ENCODE peak calls at places on chromosomes 7 and 10, in nine cellular contexts. U, I, Z, C, M, B, J, A and D are unnamed samples.

GRCh38 chr7:90952649-90952991 is 311.6 kb upstream of the FZD1 start:
- DNase-seq in B (no peak), J (no peak), Z (no peak), U (no peak), C (no peak), A (no peak), M (no peak), I (no peak), D (no peak)

GRCh38 chr7:159032310-159032709 is 112.4 kb downstream of the VIPR2 start:
- DNase-seq in J (peak), C (peak), I (peak), Z (no peak), M (no peak), U (no peak), A (peak), B (no peak), D (no peak)

GRCh38 chr10:49655099-49655498 is 24.4 kb upstream of the C10orf53 start:
- DNase-seq in J (no peak), A (no peak), C (no peak), B (no peak), M (no peak), Z (no peak), I (no peak), U (no peak), D (no peak)

GRCh38 chr7:95772298-95772770 is at the start of gene DYNC1I1:
- DNase-seq in B (no peak), J (peak), I (peak), C (peak), U (peak), A (peak), M (peak), Z (peak), D (peak)

GRCh38 chr7:129950191-129950940 is 2.4 kb downstream of the UBE2H start:
- DNase-seq in C (no peak), M (no peak), B (no peak), A (no peak), Z (no peak), U (no peak), I (peak), J (no peak), D (peak)

GRCh38 chr10:89659185-89660131 is 14.4 kb upstream of the PANK1 start:
- DNase-seq in A (no peak), C (no peak), U (no peak), I (no peak), M (no peak), B (no peak), Z (peak), J (no peak), D (no peak)

GRCh38 chr10:43041422-43042342 is 35.2 kb upstream of the RET start:
- DNase-seq in I (peak), B (no peak), M (no peak), U (no peak), C (no peak), A (peak), J (no peak), Z (no peak), D (no peak)

GRCh38 chr7:36755484-36755883 is 31.2 kb upstream of the AOAH start:
- DNase-seq in Z (no peak), M (no peak), B (no peak), C (no peak), I (no peak), A (no peak), U (no peak), J (no peak), D (no peak)

GRCh38 chr10:37682617-37683016 is 174.8 kb downstream of the ZNF248 start:
- DNase-seq in I (no peak), U (no peak), Z (no peak), J (no peak), B (no peak), M (no peak), A (no peak), C (no peak), D (no peak)

GRCh38 chr7:25495905-25496304 is 267.6 kb upstream of the NPVF start:
- DNase-seq in C (no peak), I (no peak), U (no peak), J (no peak), A (no peak), B (no peak), M (no peak), Z (no peak), D (no peak)

GRCh38 chr7:28329616-28330373 is 82.5 kb upstream of the CREB5 start:
- DNase-seq in I (no peak), A (no peak), U (no peak), J (no peak), Z (no peak), C (peak), M (no peak), B (no peak), D (no peak)

GRCh38 chr10:113646337-113647201 is 17.3 kb downstream of the NRAP start:
- DNase-seq in J (peak), M (no peak), I (no peak), C (no peak), U (no peak), Z (no peak), B (no peak), A (no peak), D (no peak)

GRCh38 chr10:22655312-22655973 is 58.9 kb downstream of the PIP4K2A start:
- DNase-seq in I (no peak), M (no peak), C (no peak), Z (peak), J (no peak), A (no peak), B (no peak), U (peak), D (peak)

GRCh38 chr10:3396116-3396515 is 223.5 kb upstream of the PITRM1 start:
- DNase-seq in M (no peak), U (no peak), B (no peak), I (no peak), A (no peak), J (no peak), C (no peak), Z (no peak), D (no peak)
- TF ChIP-seq POLR2A in M (no peak), U (no peak), B (no peak), I (no peak), A (no peak), J (no peak), C (no peak), Z (no peak), D (no peak)

DNA sequence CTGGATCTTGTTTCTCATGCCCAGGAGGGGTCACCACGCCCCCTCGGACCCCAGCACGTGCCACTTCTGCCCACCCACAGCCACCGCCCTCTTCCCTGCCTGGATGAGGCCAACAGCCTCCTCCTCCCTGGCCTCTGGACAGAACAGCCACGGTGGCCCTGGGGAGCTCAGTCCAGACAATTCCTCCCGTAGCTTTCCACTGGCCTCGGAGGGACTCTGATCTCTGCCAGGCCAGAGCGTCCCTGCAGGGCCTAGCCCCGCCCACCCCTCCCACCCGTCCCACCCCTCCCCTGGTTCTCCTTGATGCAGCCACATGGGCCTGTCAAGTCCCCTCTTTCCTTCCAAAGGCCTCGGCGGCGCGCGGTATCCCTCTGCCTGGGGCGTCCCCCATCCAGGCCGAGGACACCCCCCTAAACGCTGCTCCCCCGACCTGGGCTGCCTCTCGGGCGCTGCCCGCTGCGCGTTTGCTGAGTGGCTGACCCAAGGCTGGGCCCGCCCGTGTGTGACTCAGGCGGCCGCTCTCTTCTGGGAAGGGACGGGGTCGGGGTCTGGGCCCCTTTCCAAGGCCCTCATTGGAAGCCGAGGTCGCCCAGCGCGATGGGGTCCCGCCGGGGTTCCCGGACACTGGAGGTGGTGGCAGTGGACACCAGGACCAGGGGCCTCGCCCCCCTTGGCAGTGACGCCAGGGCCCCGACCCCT is 557 bp downstream of the TMEM120A start:
- DNase-seq in I (peak), J (peak), U (peak), A (peak), Z (peak), M (peak), B (no peak), C (peak), D (peak)
- TF ChIP-seq POLR2A in I (no peak), J (no peak), U (no peak), A (no peak), Z (no peak), M (no peak), B (no peak), C (peak), D (peak)

GRCh38 chr7:155644178-155644970 is at the start of gene RBM33:
- DNase-seq in M (peak), I (peak), A (peak), B (peak), J (peak), C (peak), Z (peak), U (peak), D (peak)
- TF ChIP-seq POLR2A in M (peak), I (no peak), A (no peak), B (peak), J (peak), C (peak), Z (peak), U (peak), D (peak)

GRCh38 chr7:80613519-80613918 is 24.9 kb upstream of the CD36 start:
- DNase-seq in Z (no peak), U (no peak), J (no peak), B (no peak), I (no peak), C (no peak), A (no peak), M (no peak), D (no peak)
- TF ChIP-seq POLR2A in Z (no peak), U (no peak), J (no peak), B (no peak), I (no peak), C (no peak), A (no peak), M (no peak), D (no peak)

GRCh38 chr10:102437515-102437914 is 5.1 kb upstream of the CUEDC2 start:
- DNase-seq in Z (no peak), J (no peak), U (no peak), A (no peak), C (no peak), B (no peak), M (no peak), I (no peak), D (no peak)

GRCh38 chr10:102436312-102436711 is 3.9 kb upstream of the CUEDC2 start:
- DNase-seq in B (no peak), Z (no peak), C (no peak), M (no peak), I (no peak), J (no peak), A (no peak), U (no peak), D (no peak)

GRCh38 chr10:102434251-102434913 is 2.0 kb upstream of the CUEDC2 start:
- DNase-seq in A (no peak), Z (peak), B (no peak), J (no peak), U (no peak), M (no peak), C (no peak), I (no peak), D (no peak)

GRCh38 chr10:102435098-102435497 is 2.7 kb upstream of the CUEDC2 start:
- DNase-seq in A (no peak), B (no peak), J (no peak), Z (no peak), U (no peak), C (no peak), M (no peak), I (no peak), D (no peak)

GRCh38 chr10:102435529-102436233 is 3.3 kb upstream of the CUEDC2 start:
- DNase-seq in B (no peak), A (no peak), M (no peak), C (no peak), Z (no peak), U (no peak), J (no peak), I (no peak), D (no peak)
- TF ChIP-seq POLR2A in B (no peak), A (no peak), M (no peak), C (no peak), Z (no peak), U (no peak), J (no peak), I (no peak), D (no peak)

GRCh38 chr10:100746413-100746931 is 1.1 kb downstream of the PAX2 start:
- DNase-seq in Z (no peak), J (no peak), C (no peak), B (no peak), U (no peak), A (no peak), I (no peak), M (no peak), D (no peak)

GRCh38 chr10:100748251-100749058 is 3.1 kb downstream of the PAX2 start:
- DNase-seq in B (no peak), U (no peak), J (no peak), Z (no peak), I (no peak), C (no peak), M (no peak), A (no peak), D (no peak)

GRCh38 chr10:100745882-100746412 is 565 bp downstream of the PAX2 start:
- DNase-seq in J (no peak), I (no peak), U (no peak), B (no peak), M (no peak), A (no peak), C (no peak), Z (no peak), D (no peak)

GRCh38 chr10:100747826-100748231 is 2.4 kb downstream of the PAX2 start:
- DNase-seq in I (no peak), B (no peak), U (no peak), A (no peak), Z (no peak), C (no peak), M (no peak), J (no peak), D (no peak)

GRCh38 chr10:100747061-100747825 is 1.9 kb downstream of the PAX2 start:
- DNase-seq in B (no peak), C (no peak), A (no peak), J (no peak), U (no peak), Z (no peak), M (no peak), I (no peak), D (no peak)
- TF ChIP-seq POLR2A in B (no peak), C (no peak), A (no peak), J (no peak), U (no peak), Z (no peak), M (no peak), I (no peak), D (no peak)

GRCh38 chr10:33117816-33118215 is 159.8 kb upstream of the ITGB1 start:
- DNase-seq in C (no peak), M (no peak), I (no peak), A (no peak), Z (no peak), J (no peak), U (no peak), B (no peak), D (no peak)
- TF ChIP-seq POLR2A in C (no peak), M (no peak), I (no peak), A (no peak), Z (no peak), J (no peak), U (no peak), B (no peak), D (no peak)

DNA sequence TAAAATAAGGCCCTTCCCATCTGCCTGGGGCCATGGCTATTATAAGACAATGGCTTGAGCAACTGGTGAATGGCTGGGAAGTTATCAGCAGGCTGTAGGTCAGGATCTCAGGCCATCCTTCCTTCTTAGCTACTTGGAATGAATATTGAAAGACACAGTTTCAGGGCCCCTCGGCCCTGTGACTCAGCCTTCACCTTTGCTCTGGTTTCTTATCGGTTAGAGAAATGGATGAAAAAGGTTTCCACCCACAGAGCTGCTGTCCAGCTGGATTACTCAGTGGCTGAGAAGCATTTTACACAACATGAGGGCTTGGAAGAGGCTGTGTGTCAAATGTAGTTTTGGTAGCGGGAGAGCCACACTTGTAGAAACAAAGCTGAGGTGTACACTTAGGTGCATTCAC is 9.4 kb downstream of the ACSL5 start:
- DNase-seq in A (no peak), M (peak), Z (peak), U (no peak), C (peak), B (no peak), J (no peak), I (no peak), D (no peak)
- TF ChIP-seq POLR2A in A (no peak), M (no peak), Z (no peak), U (no peak), C (peak), B (no peak), J (no peak), I (no peak), D (no peak)

DNA sequence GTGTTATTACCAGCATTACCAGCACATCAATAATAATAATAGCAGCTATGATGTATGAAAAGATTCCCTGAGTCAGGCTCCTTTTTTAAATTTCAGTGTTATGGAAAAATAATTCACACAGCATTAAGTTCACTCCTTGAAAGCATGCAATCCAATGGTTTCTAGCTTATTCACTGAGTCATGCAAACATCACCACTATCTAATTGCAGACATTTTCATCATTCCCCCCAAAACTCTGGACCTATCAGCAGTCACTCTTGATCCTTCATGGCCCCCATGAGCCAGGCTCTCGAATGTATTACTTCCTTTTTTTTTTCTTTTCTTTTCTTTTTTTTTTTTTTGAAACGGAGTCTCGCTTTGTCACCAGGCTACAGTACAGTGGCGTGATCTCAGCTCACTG is 228.6 kb downstream of the FANK1 start:
- DNase-seq in M (no peak), I (no peak), J (no peak), C (no peak), U (no peak), A (no peak), B (no peak), Z (peak), D (no peak)
- TF ChIP-seq POLR2A in M (no peak), I (no peak), J (no peak), C (no peak), U (no peak), A (no peak), B (no peak), Z (no peak), D (no peak)